ENCODE peak calls at places on chromosomes 13 and 19, in eight cellular contexts. One of them, this sample, is unnamed.

GRCh38 chr19:29596885-29597525 is 9.1 kb upstream of the POP4 start:
- DNase-seq in transverse colon: no peak
- DNase-seq in GM13977: no peak
- DNase-seq in cardiac muscle cell: peak
- DNase-seq in foreskin fibroblast: peak
- DNase-seq in left lung: no peak
- DNase-seq in fibroblast of pulmonary artery: peak
- DNase-seq in K562: no peak
- DNase-seq in this sample: no peak

GRCh38 chr19:18650468-18651001 is 13.7 kb downstream of the KLHL26 start:
- DNase-seq in cardiac muscle cell: no peak
- DNase-seq in GM13977: no peak
- DNase-seq in left lung: no peak
- DNase-seq in foreskin fibroblast: peak
- DNase-seq in K562: peak
- DNase-seq in fibroblast of pulmonary artery: peak
- DNase-seq in transverse colon: peak
- DNase-seq in this sample: no peak

GRCh38 chr13:107387525-107387924 is 819.6 kb upstream of the ARGLU1 start:
- DNase-seq in K562: no peak
- DNase-seq in GM13977: no peak
- DNase-seq in transverse colon: no peak
- DNase-seq in foreskin fibroblast: no peak
- DNase-seq in fibroblast of pulmonary artery: no peak
- DNase-seq in left lung: no peak
- DNase-seq in cardiac muscle cell: no peak
- DNase-seq in this sample: no peak

GRCh38 chr19:31346660-31347059 is 2.6 kb downstream of the TSHZ3 start:
- DNase-seq in GM13977: no peak
- DNase-seq in K562: no peak
- DNase-seq in foreskin fibroblast: no peak
- DNase-seq in left lung: no peak
- DNase-seq in transverse colon: no peak
- DNase-seq in cardiac muscle cell: no peak
- DNase-seq in fibroblast of pulmonary artery: no peak
- DNase-seq in this sample: no peak

GRCh38 chr19:18349524-18350128 is 9.2 kb downstream of the PGPEP1 start:
- DNase-seq in GM13977: peak
- DNase-seq in transverse colon: peak
- DNase-seq in foreskin fibroblast: peak
- DNase-seq in K562: peak
- DNase-seq in cardiac muscle cell: peak
- DNase-seq in left lung: peak
- DNase-seq in fibroblast of pulmonary artery: peak
- DNase-seq in this sample: peak

GRCh38 chr13:40013554-40013953 is 358.1 kb downstream of the COG6 start:
- DNase-seq in left lung: no peak
- DNase-seq in transverse colon: no peak
- DNase-seq in GM13977: no peak
- DNase-seq in fibroblast of pulmonary artery: no peak
- DNase-seq in foreskin fibroblast: no peak
- DNase-seq in K562: no peak
- DNase-seq in cardiac muscle cell: no peak
- DNase-seq in this sample: no peak

GRCh38 chr13:44271915-44272341 is 101.7 kb upstream of the SERP2 start:
- DNase-seq in GM13977: no peak
- DNase-seq in fibroblast of pulmonary artery: no peak
- DNase-seq in cardiac muscle cell: peak
- DNase-seq in transverse colon: no peak
- DNase-seq in K562: no peak
- DNase-seq in left lung: no peak
- DNase-seq in foreskin fibroblast: no peak
- DNase-seq in this sample: no peak

GRCh38 chr19:38336638-38337359 is 1.2 kb downstream of the CATSPERG start:
- DNase-seq in GM13977: peak
- DNase-seq in left lung: peak
- DNase-seq in K562: peak
- DNase-seq in cardiac muscle cell: peak
- DNase-seq in foreskin fibroblast: peak
- DNase-seq in transverse colon: peak
- DNase-seq in fibroblast of pulmonary artery: peak
- DNase-seq in this sample: peak

GRCh38 chr19:33426621-33427475 is 53.3 kb downstream of the CEBPG start:
- DNase-seq in left lung: peak
- DNase-seq in cardiac muscle cell: peak
- DNase-seq in fibroblast of pulmonary artery: no peak
- DNase-seq in GM13977: no peak
- DNase-seq in K562: no peak
- DNase-seq in foreskin fibroblast: no peak
- DNase-seq in transverse colon: no peak
- DNase-seq in this sample: no peak

GRCh38 chr19:33395561-33396550 is 22.3 kb downstream of the CEBPG start:
- DNase-seq in cardiac muscle cell: no peak
- DNase-seq in left lung: peak
- DNase-seq in GM13977: no peak
- DNase-seq in foreskin fibroblast: peak
- DNase-seq in transverse colon: no peak
- DNase-seq in K562: no peak
- DNase-seq in fibroblast of pulmonary artery: peak
- DNase-seq in this sample: no peak

GRCh38 chr19:13984875-13985741 is 21.0 kb downstream of the RFX1 start:
- DNase-seq in left lung: peak
- DNase-seq in transverse colon: no peak
- DNase-seq in GM13977: no peak
- DNase-seq in fibroblast of pulmonary artery: no peak
- DNase-seq in K562: no peak
- DNase-seq in foreskin fibroblast: no peak
- DNase-seq in cardiac muscle cell: no peak
- DNase-seq in this sample: no peak

GRCh38 chr19:1411255-1412191 is 4.1 kb downstream of the DAZAP1 start:
- DNase-seq in GM13977: no peak
- DNase-seq in K562: no peak
- DNase-seq in left lung: peak
- DNase-seq in foreskin fibroblast: peak
- DNase-seq in transverse colon: peak
- DNase-seq in cardiac muscle cell: no peak
- DNase-seq in fibroblast of pulmonary artery: peak
- DNase-seq in this sample: no peak

GRCh38 chr13:40116008-40116407 is 460.5 kb downstream of the COG6 start:
- DNase-seq in foreskin fibroblast: peak
- DNase-seq in left lung: no peak
- DNase-seq in transverse colon: peak
- DNase-seq in fibroblast of pulmonary artery: peak
- DNase-seq in GM13977: peak
- DNase-seq in cardiac muscle cell: peak
- DNase-seq in K562: peak
- DNase-seq in this sample: peak

GRCh38 chr13:46756977-46757376 is 40.0 kb downstream of the ESD start:
- DNase-seq in left lung: no peak
- DNase-seq in K562: no peak
- DNase-seq in cardiac muscle cell: no peak
- DNase-seq in fibroblast of pulmonary artery: peak
- DNase-seq in foreskin fibroblast: peak
- DNase-seq in GM13977: no peak
- DNase-seq in transverse colon: no peak
- DNase-seq in this sample: no peak

GRCh38 chr19:32318884-32319520 is 26.4 kb upstream of the ZNF507 start:
- DNase-seq in cardiac muscle cell: peak
- DNase-seq in transverse colon: no peak
- DNase-seq in foreskin fibroblast: no peak
- DNase-seq in left lung: no peak
- DNase-seq in GM13977: peak
- DNase-seq in K562: peak
- DNase-seq in fibroblast of pulmonary artery: peak
- DNase-seq in this sample: no peak

GRCh38 chr13:89380101-89380500 is 1708.9 kb downstream of the SLITRK5 start:
- DNase-seq in GM13977: no peak
- DNase-seq in foreskin fibroblast: no peak
- DNase-seq in left lung: no peak
- DNase-seq in K562: no peak
- DNase-seq in fibroblast of pulmonary artery: no peak
- DNase-seq in cardiac muscle cell: no peak
- DNase-seq in transverse colon: peak
- DNase-seq in this sample: no peak

GRCh38 chr19:1408300-1409203 is 1.2 kb downstream of the DAZAP1 start:
- DNase-seq in left lung: peak
- DNase-seq in fibroblast of pulmonary artery: peak
- DNase-seq in foreskin fibroblast: peak
- DNase-seq in K562: peak
- DNase-seq in transverse colon: peak
- DNase-seq in GM13977: peak
- DNase-seq in cardiac muscle cell: peak
- DNase-seq in this sample: peak

GRCh38 chr13:27281420-27281819 is 10.8 kb downstream of the RASL11A start:
- DNase-seq in left lung: no peak
- DNase-seq in foreskin fibroblast: peak
- DNase-seq in transverse colon: peak
- DNase-seq in cardiac muscle cell: no peak
- DNase-seq in K562: no peak
- DNase-seq in fibroblast of pulmonary artery: peak
- DNase-seq in GM13977: no peak
- DNase-seq in this sample: no peak

GRCh38 chr13:95059306-95059705 is 241.9 kb downstream of the ABCC4 start:
- DNase-seq in transverse colon: no peak
- DNase-seq in GM13977: no peak
- DNase-seq in cardiac muscle cell: no peak
- DNase-seq in fibroblast of pulmonary artery: no peak
- DNase-seq in left lung: no peak
- DNase-seq in foreskin fibroblast: no peak
- DNase-seq in K562: no peak
- DNase-seq in this sample: no peak

GRCh38 chr19:2371656-2372055 is 11.6 kb downstream of the TMPRSS9 start:
- DNase-seq in left lung: peak
- DNase-seq in transverse colon: no peak
- DNase-seq in fibroblast of pulmonary artery: peak
- DNase-seq in foreskin fibroblast: peak
- DNase-seq in cardiac muscle cell: no peak
- DNase-seq in K562: no peak
- DNase-seq in GM13977: no peak
- DNase-seq in this sample: no peak

GRCh38 chr19:54577334-54577733 is 3.7 kb downstream of the LILRA2 start:
- DNase-seq in cardiac muscle cell: no peak
- DNase-seq in K562: no peak
- DNase-seq in foreskin fibroblast: no peak
- DNase-seq in GM13977: no peak
- DNase-seq in fibroblast of pulmonary artery: no peak
- DNase-seq in left lung: peak
- DNase-seq in transverse colon: no peak
- DNase-seq in this sample: no peak

GRCh38 chr19:44003461-44004134 is 841 bp downstream of the ZNF230 start:
- DNase-seq in left lung: no peak
- DNase-seq in K562: peak
- DNase-seq in cardiac muscle cell: peak
- DNase-seq in transverse colon: peak
- DNase-seq in GM13977: peak
- DNase-seq in foreskin fibroblast: peak
- DNase-seq in fibroblast of pulmonary artery: peak
- DNase-seq in this sample: peak
- TF ChIP-seq CTCF in left lung: no peak
- TF ChIP-seq CTCF in K562: no peak
- TF ChIP-seq CTCF in cardiac muscle cell: no peak
- TF ChIP-seq CTCF in transverse colon: no peak
- TF ChIP-seq CTCF in GM13977: no peak
- TF ChIP-seq CTCF in foreskin fibroblast: no peak
- TF ChIP-seq CTCF in fibroblast of pulmonary artery: no peak
- TF ChIP-seq CTCF in this sample: no peak

GRCh38 chr19:5026706-5027273 is 57.9 kb downstream of the KDM4B start:
- DNase-seq in fibroblast of pulmonary artery: peak
- DNase-seq in GM13977: no peak
- DNase-seq in foreskin fibroblast: peak
- DNase-seq in K562: no peak
- DNase-seq in cardiac muscle cell: no peak
- DNase-seq in transverse colon: no peak
- DNase-seq in left lung: no peak
- DNase-seq in this sample: no peak
- TF ChIP-seq CTCF in fibroblast of pulmonary artery: peak
- TF ChIP-seq CTCF in GM13977: no peak
- TF ChIP-seq CTCF in foreskin fibroblast: no peak
- TF ChIP-seq CTCF in K562: no peak
- TF ChIP-seq CTCF in cardiac muscle cell: no peak
- TF ChIP-seq CTCF in transverse colon: no peak
- TF ChIP-seq CTCF in left lung: no peak
- TF ChIP-seq CTCF in this sample: no peak

DNA sequence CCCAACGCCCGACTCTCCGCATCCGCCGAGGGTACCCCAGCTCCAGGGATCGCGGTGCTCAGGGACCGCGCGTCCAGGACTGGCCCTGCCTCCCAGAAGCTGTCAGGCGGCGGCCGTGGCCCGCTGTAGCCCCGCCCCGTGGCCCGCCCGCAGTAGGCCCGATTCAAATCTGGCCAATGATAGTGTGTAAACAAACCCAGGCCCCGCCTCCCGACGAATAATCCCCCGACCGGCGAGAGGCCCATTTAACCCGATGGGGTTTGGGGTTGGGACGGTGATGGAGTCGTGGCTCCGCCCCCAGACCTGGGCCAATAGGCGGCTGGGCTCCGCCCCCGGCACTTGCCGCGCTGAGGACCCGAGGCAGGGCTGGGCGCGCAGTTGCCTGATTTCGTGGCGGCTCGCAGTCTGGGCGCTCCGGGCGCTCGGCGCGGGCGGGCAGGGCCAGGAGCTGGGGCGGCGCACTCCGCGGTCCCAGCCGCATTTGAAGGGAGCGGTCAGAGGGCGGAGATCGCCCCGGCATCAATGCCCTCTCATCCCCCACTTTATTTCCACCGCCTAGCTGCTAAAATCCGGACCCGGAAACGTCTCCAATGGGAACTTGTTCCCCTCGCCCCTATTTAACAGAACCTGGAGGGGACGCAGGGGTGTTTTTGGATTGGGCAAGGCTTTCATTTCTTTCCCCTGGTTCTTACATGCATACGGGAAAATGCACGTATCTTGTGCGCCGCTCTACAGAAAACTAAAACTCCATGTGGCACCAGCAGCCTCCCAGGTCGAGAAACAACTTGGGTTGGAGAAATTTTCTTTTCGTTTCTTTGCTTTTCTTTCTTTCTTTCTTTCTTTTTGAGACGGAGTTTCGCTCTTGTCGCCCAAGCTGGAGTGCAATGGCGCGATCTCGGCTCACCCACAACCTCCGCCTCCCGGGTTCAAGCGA is 8.4 kb upstream of the BICRA start:
- DNase-seq in cardiac muscle cell: peak
- DNase-seq in GM13977: peak
- DNase-seq in K562: peak
- DNase-seq in fibroblast of pulmonary artery: peak
- DNase-seq in transverse colon: peak
- DNase-seq in left lung: peak
- DNase-seq in foreskin fibroblast: peak
- DNase-seq in this sample: peak
- TF ChIP-seq CTCF in cardiac muscle cell: no peak
- TF ChIP-seq CTCF in GM13977: no peak
- TF ChIP-seq CTCF in K562: no peak
- TF ChIP-seq CTCF in fibroblast of pulmonary artery: no peak
- TF ChIP-seq CTCF in transverse colon: peak
- TF ChIP-seq CTCF in left lung: no peak
- TF ChIP-seq CTCF in foreskin fibroblast: no peak
- TF ChIP-seq CTCF in this sample: no peak

DNA sequence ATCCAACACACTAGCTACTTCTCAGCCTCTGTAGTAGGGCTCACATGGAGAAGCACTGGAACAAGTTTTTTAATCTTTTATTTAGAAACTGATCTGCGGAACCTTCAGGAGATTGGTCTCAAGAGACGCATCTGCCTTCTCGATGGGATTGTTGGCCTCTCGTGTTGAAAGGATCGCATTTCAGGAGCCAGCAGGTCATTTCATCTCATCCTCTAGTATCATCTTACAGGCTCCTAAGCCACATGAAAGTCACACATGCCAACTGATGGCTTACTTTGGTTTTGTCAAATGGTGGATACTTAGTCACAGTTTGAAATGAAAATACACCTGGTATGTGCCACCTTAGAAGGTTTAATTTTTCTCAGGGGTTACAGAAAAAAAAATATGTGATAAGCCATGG is 1703.6 kb downstream of the EFNB2 start:
- DNase-seq in cardiac muscle cell: no peak
- DNase-seq in foreskin fibroblast: no peak
- DNase-seq in transverse colon: no peak
- DNase-seq in K562: no peak
- DNase-seq in fibroblast of pulmonary artery: no peak
- DNase-seq in left lung: no peak
- DNase-seq in GM13977: no peak
- DNase-seq in this sample: no peak
- TF ChIP-seq CTCF in cardiac muscle cell: no peak
- TF ChIP-seq CTCF in foreskin fibroblast: no peak
- TF ChIP-seq CTCF in transverse colon: no peak
- TF ChIP-seq CTCF in K562: no peak
- TF ChIP-seq CTCF in fibroblast of pulmonary artery: no peak
- TF ChIP-seq CTCF in left lung: no peak
- TF ChIP-seq CTCF in GM13977: no peak
- TF ChIP-seq CTCF in this sample: no peak

This sample was measured in GM20000.